ENCODE peak calls at places on chromosomes 3 and 15, in six cellular contexts. X is activated B cell treated with CpG ODN at 0.5 μM for 24 hours; Q is left ventricle myocardium inferior; N is brain microvascular endothelial cell; Z is activated CD4-positive, alpha-beta T cell treated with anti-CD3 and anti-CD28 coated beads for 48 hours; U is stimulated activated effector memory CD8-positive, alpha-beta T cell treated with anti-CD3 and anti-CD28 coated beads, Interleukin-12 subunit alpha, Interleukin-12 subunit beta, amount 100 ng/mL, for 72 hours. K is an unnamed sample.

GRCh38 chr3:105375750-105376511 is 9.2 kb downstream of the ALCAM start:
- DNase-seq in X (no peak), Q (no peak), N (no peak), Z (no peak), U (no peak), K (no peak)

GRCh38 chr15:80152896-80153876 is at the start of gene FAH:
- DNase-seq in X (peak), Q (no peak), N (peak), Z (peak), U (peak), K (peak)

GRCh38 chr3:122392868-122393844 is 9.2 kb downstream of the FAM162A start:
- DNase-seq in X (no peak), Q (no peak), N (no peak), Z (no peak), U (no peak), K (no peak)

GRCh38 chr15:75397494-75397893 is 29.1 kb upstream of the MAN2C1 start:
- DNase-seq in X (no peak), Q (no peak), N (no peak), Z (no peak), U (no peak), K (no peak)

GRCh38 chr15:63920504-63921178 is 86.9 kb upstream of the HERC1 start:
- DNase-seq in X (no peak), Q (no peak), N (no peak), Z (no peak), U (no peak), K (no peak)

GRCh38 chr3:120983841-120984240 is 75.8 kb downstream of the STXBP5L start:
- DNase-seq in X (no peak), Q (no peak), N (no peak), Z (no peak), U (no peak), K (no peak)

GRCh38 chr3:150238995-150239612 is 169.0 kb upstream of the TSC22D2 start:
- DNase-seq in X (no peak), Q (no peak), N (no peak), Z (no peak), U (no peak), K (no peak)

GRCh38 chr15:27866505-27867165 is 232.5 kb downstream of the OCA2 start:
- DNase-seq in X (no peak), Q (no peak), N (no peak), Z (no peak), U (no peak), K (no peak)

GRCh38 chr15:41780266-41780665 is 6.0 kb downstream of the MAPKBP1 start:
- DNase-seq in X (no peak), Q (no peak), N (no peak), Z (no peak), U (no peak), K (no peak)